ENCODE peak calls at places on chromosomes 12 and 14, in five cellular contexts. One of them, this sample, is unnamed.

GRCh38 chr14:32372154-32372553 is 43.1 kb downstream of the AKAP6 start:
- DNase-seq in pons: no peak
- DNase-seq in stimulated activated CD4-positive, alpha-beta T cell treated with anti-CD3 and anti-CD28 coated beads, Interleukin-15, amount 100 ng/mL, for 1 hour: no peak
- DNase-seq in lower leg skin: no peak
- DNase-seq in smooth muscle cell of the brain vasculature: peak
- DNase-seq in this sample: no peak

GRCh38 chr12:3046441-3047200 is 30.6 kb upstream of the TSPAN9 start:
- DNase-seq in pons: no peak
- DNase-seq in stimulated activated CD4-positive, alpha-beta T cell treated with anti-CD3 and anti-CD28 coated beads, Interleukin-15, amount 100 ng/mL, for 1 hour: no peak
- DNase-seq in lower leg skin: no peak
- DNase-seq in smooth muscle cell of the brain vasculature: no peak
- DNase-seq in this sample: no peak

GRCh38 chr14:55398679-55399078 is 13.0 kb downstream of the ATG14 start:
- DNase-seq in pons: no peak
- DNase-seq in stimulated activated CD4-positive, alpha-beta T cell treated with anti-CD3 and anti-CD28 coated beads, Interleukin-15, amount 100 ng/mL, for 1 hour: no peak
- DNase-seq in lower leg skin: no peak
- DNase-seq in smooth muscle cell of the brain vasculature: peak
- DNase-seq in this sample: no peak

GRCh38 chr12:93699271-93700141 is 22.3 kb downstream of the CRADD start:
- DNase-seq in pons: no peak
- DNase-seq in stimulated activated CD4-positive, alpha-beta T cell treated with anti-CD3 and anti-CD28 coated beads, Interleukin-15, amount 100 ng/mL, for 1 hour: no peak
- DNase-seq in lower leg skin: no peak
- DNase-seq in smooth muscle cell of the brain vasculature: no peak
- DNase-seq in this sample: no peak

GRCh38 chr14:104970231-104971068 is 7.7 kb downstream of the AHNAK2 start:
- DNase-seq in pons: no peak
- DNase-seq in stimulated activated CD4-positive, alpha-beta T cell treated with anti-CD3 and anti-CD28 coated beads, Interleukin-15, amount 100 ng/mL, for 1 hour: no peak
- DNase-seq in lower leg skin: peak
- DNase-seq in smooth muscle cell of the brain vasculature: peak
- DNase-seq in this sample: no peak

GRCh38 chr12:121792607-121793500 is 634 bp downstream of the RHOF start:
- DNase-seq in pons: no peak
- DNase-seq in stimulated activated CD4-positive, alpha-beta T cell treated with anti-CD3 and anti-CD28 coated beads, Interleukin-15, amount 100 ng/mL, for 1 hour: no peak
- DNase-seq in lower leg skin: no peak
- DNase-seq in smooth muscle cell of the brain vasculature: no peak
- DNase-seq in this sample: peak

GRCh38 chr12:72612171-72612570 is 340.0 kb downstream of the TRHDE start:
- DNase-seq in pons: no peak
- DNase-seq in stimulated activated CD4-positive, alpha-beta T cell treated with anti-CD3 and anti-CD28 coated beads, Interleukin-15, amount 100 ng/mL, for 1 hour: no peak
- DNase-seq in lower leg skin: no peak
- DNase-seq in smooth muscle cell of the brain vasculature: no peak
- DNase-seq in this sample: no peak

GRCh38 chr12:130299574-130299973 is 38.1 kb upstream of the PIWIL1 start:
- DNase-seq in pons: no peak
- DNase-seq in stimulated activated CD4-positive, alpha-beta T cell treated with anti-CD3 and anti-CD28 coated beads, Interleukin-15, amount 100 ng/mL, for 1 hour: no peak
- DNase-seq in lower leg skin: peak
- DNase-seq in smooth muscle cell of the brain vasculature: no peak
- DNase-seq in this sample: no peak

GRCh38 chr12:19712041-19712440 is 272.7 kb downstream of the AEBP2 start:
- DNase-seq in pons: no peak
- DNase-seq in stimulated activated CD4-positive, alpha-beta T cell treated with anti-CD3 and anti-CD28 coated beads, Interleukin-15, amount 100 ng/mL, for 1 hour: no peak
- DNase-seq in lower leg skin: no peak
- DNase-seq in smooth muscle cell of the brain vasculature: peak
- DNase-seq in this sample: no peak

GRCh38 chr12:64608901-64609542 is 1.3 kb upstream of the RASSF3 start:
- DNase-seq in pons: no peak
- DNase-seq in stimulated activated CD4-positive, alpha-beta T cell treated with anti-CD3 and anti-CD28 coated beads, Interleukin-15, amount 100 ng/mL, for 1 hour: no peak
- DNase-seq in lower leg skin: peak
- DNase-seq in smooth muscle cell of the brain vasculature: no peak
- DNase-seq in this sample: peak

GRCh38 chr12:132291402-132292175 is 37.8 kb downstream of the GALNT9 start:
- DNase-seq in pons: no peak
- DNase-seq in stimulated activated CD4-positive, alpha-beta T cell treated with anti-CD3 and anti-CD28 coated beads, Interleukin-15, amount 100 ng/mL, for 1 hour: no peak
- DNase-seq in lower leg skin: no peak
- DNase-seq in smooth muscle cell of the brain vasculature: no peak
- DNase-seq in this sample: no peak

GRCh38 chr12:96824838-96825236 is 82.2 kb upstream of the NEDD1 start:
- DNase-seq in pons: no peak
- DNase-seq in stimulated activated CD4-positive, alpha-beta T cell treated with anti-CD3 and anti-CD28 coated beads, Interleukin-15, amount 100 ng/mL, for 1 hour: no peak
- DNase-seq in lower leg skin: no peak
- DNase-seq in smooth muscle cell of the brain vasculature: no peak
- DNase-seq in this sample: no peak

GRCh38 chr14:28629328-28630004 is 137.1 kb upstream of the FOXG1 start:
- DNase-seq in pons: no peak
- DNase-seq in stimulated activated CD4-positive, alpha-beta T cell treated with anti-CD3 and anti-CD28 coated beads, Interleukin-15, amount 100 ng/mL, for 1 hour: no peak
- DNase-seq in lower leg skin: no peak
- DNase-seq in smooth muscle cell of the brain vasculature: no peak
- DNase-seq in this sample: no peak

GRCh38 chr14:99263564-99264330 is 8.2 kb downstream of the BCL11B start:
- DNase-seq in pons: no peak
- DNase-seq in stimulated activated CD4-positive, alpha-beta T cell treated with anti-CD3 and anti-CD28 coated beads, Interleukin-15, amount 100 ng/mL, for 1 hour: no peak
- DNase-seq in lower leg skin: peak
- DNase-seq in smooth muscle cell of the brain vasculature: no peak
- DNase-seq in this sample: no peak

GRCh38 chr14:50099335-50099734 is 17.0 kb downstream of the VCPKMT start:
- DNase-seq in pons: no peak
- DNase-seq in stimulated activated CD4-positive, alpha-beta T cell treated with anti-CD3 and anti-CD28 coated beads, Interleukin-15, amount 100 ng/mL, for 1 hour: no peak
- DNase-seq in lower leg skin: no peak
- DNase-seq in smooth muscle cell of the brain vasculature: no peak
- DNase-seq in this sample: no peak

GRCh38 chr12:116714175-116714574 is 23.7 kb downstream of the SPRING1 start:
- DNase-seq in pons: no peak
- DNase-seq in stimulated activated CD4-positive, alpha-beta T cell treated with anti-CD3 and anti-CD28 coated beads, Interleukin-15, amount 100 ng/mL, for 1 hour: no peak
- DNase-seq in lower leg skin: no peak
- DNase-seq in smooth muscle cell of the brain vasculature: no peak
- DNase-seq in this sample: no peak

GRCh38 chr14:100297320-100298300 is 8.6 kb downstream of the SLC25A29 start:
- DNase-seq in pons: peak
- DNase-seq in stimulated activated CD4-positive, alpha-beta T cell treated with anti-CD3 and anti-CD28 coated beads, Interleukin-15, amount 100 ng/mL, for 1 hour: no peak
- DNase-seq in lower leg skin: peak
- DNase-seq in smooth muscle cell of the brain vasculature: no peak
- DNase-seq in this sample: no peak

GRCh38 chr12:95142752-95143151 is 69.3 kb upstream of the NR2C1 start:
- DNase-seq in pons: no peak
- DNase-seq in stimulated activated CD4-positive, alpha-beta T cell treated with anti-CD3 and anti-CD28 coated beads, Interleukin-15, amount 100 ng/mL, for 1 hour: no peak
- DNase-seq in lower leg skin: no peak
- DNase-seq in smooth muscle cell of the brain vasculature: no peak
- DNase-seq in this sample: no peak

GRCh38 chr12:113162102-113163029 is 12.8 kb downstream of the CFAP73 start:
- DNase-seq in pons: no peak
- DNase-seq in stimulated activated CD4-positive, alpha-beta T cell treated with anti-CD3 and anti-CD28 coated beads, Interleukin-15, amount 100 ng/mL, for 1 hour: no peak
- DNase-seq in lower leg skin: no peak
- DNase-seq in smooth muscle cell of the brain vasculature: no peak
- DNase-seq in this sample: no peak

GRCh38 chr12:123532808-123533649 is 490 bp downstream of the RILPL1 start:
- DNase-seq in pons: no peak
- DNase-seq in stimulated activated CD4-positive, alpha-beta T cell treated with anti-CD3 and anti-CD28 coated beads, Interleukin-15, amount 100 ng/mL, for 1 hour: no peak
- DNase-seq in lower leg skin: peak
- DNase-seq in smooth muscle cell of the brain vasculature: no peak
- DNase-seq in this sample: peak

GRCh38 chr12:753401-754237 is 1.2 kb downstream of the WNK1 start:
- DNase-seq in pons: no peak
- DNase-seq in stimulated activated CD4-positive, alpha-beta T cell treated with anti-CD3 and anti-CD28 coated beads, Interleukin-15, amount 100 ng/mL, for 1 hour: peak
- DNase-seq in lower leg skin: peak
- DNase-seq in smooth muscle cell of the brain vasculature: no peak
- DNase-seq in this sample: peak